ENCODE peak calls at places on chromosomes 13 and 19, in five cellular contexts. One of them, this sample, is unnamed.

GRCh38 chr19:10006335-10006708 is 4.0 kb downstream of the COL5A3 start:
- DNase-seq in RWPE1: no peak
- DNase-seq in tibial nerve: no peak
- DNase-seq in mucosa of descending colon: no peak
- DNase-seq in transverse colon: peak
- DNase-seq in this sample: no peak

GRCh38 chr19:30602661-30603322 is 230.6 kb downstream of the ZNF536 start:
- DNase-seq in RWPE1: no peak
- DNase-seq in tibial nerve: no peak
- DNase-seq in mucosa of descending colon: no peak
- DNase-seq in transverse colon: no peak
- DNase-seq in this sample: no peak

GRCh38 chr13:37369618-37370017 is 228.9 kb downstream of the POSTN start:
- DNase-seq in RWPE1: no peak
- DNase-seq in tibial nerve: no peak
- DNase-seq in mucosa of descending colon: no peak
- DNase-seq in transverse colon: no peak
- DNase-seq in this sample: no peak

GRCh38 chr13:23806874-23807522 is 82.2 kb downstream of the MIPEP start:
- DNase-seq in RWPE1: no peak
- DNase-seq in tibial nerve: no peak
- DNase-seq in mucosa of descending colon: no peak
- DNase-seq in transverse colon: no peak
- DNase-seq in this sample: no peak

GRCh38 chr13:69999875-70000274 is 107.8 kb upstream of the ATXN8OS start:
- DNase-seq in RWPE1: no peak
- DNase-seq in tibial nerve: no peak
- DNase-seq in mucosa of descending colon: no peak
- DNase-seq in transverse colon: no peak
- DNase-seq in this sample: no peak

GRCh38 chr13:43339843-43340550 is 316.6 kb downstream of the DNAJC15 start:
- DNase-seq in RWPE1: no peak
- DNase-seq in tibial nerve: no peak
- DNase-seq in mucosa of descending colon: no peak
- DNase-seq in transverse colon: no peak
- DNase-seq in this sample: no peak

GRCh38 chr19:38208571-38208970 is 15.5 kb downstream of the DPF1 start:
- DNase-seq in RWPE1: no peak
- DNase-seq in tibial nerve: no peak
- DNase-seq in mucosa of descending colon: no peak
- DNase-seq in transverse colon: no peak
- DNase-seq in this sample: no peak

GRCh38 chr19:15426485-15427349 is 7.9 kb upstream of the AKAP8L start:
- DNase-seq in RWPE1: no peak
- DNase-seq in tibial nerve: no peak
- DNase-seq in mucosa of descending colon: no peak
- DNase-seq in transverse colon: no peak
- DNase-seq in this sample: no peak

GRCh38 chr13:74062933-74063332 is 71.3 kb downstream of the KLF12 start:
- DNase-seq in RWPE1: no peak
- DNase-seq in tibial nerve: no peak
- DNase-seq in mucosa of descending colon: peak
- DNase-seq in transverse colon: peak
- DNase-seq in this sample: no peak

GRCh38 chr19:49423985-49424303 is 703 bp upstream of the PTH2 start:
- DNase-seq in RWPE1: no peak
- DNase-seq in tibial nerve: no peak
- DNase-seq in mucosa of descending colon: no peak
- DNase-seq in transverse colon: no peak
- DNase-seq in this sample: no peak

GRCh38 chr19:49421878-49422202 is 1.4 kb downstream of the PTH2 start:
- DNase-seq in RWPE1: no peak
- DNase-seq in tibial nerve: no peak
- DNase-seq in mucosa of descending colon: no peak
- DNase-seq in transverse colon: no peak
- DNase-seq in this sample: no peak

GRCh38 chr19:49423278-49423984 is at the start of gene PTH2:
- DNase-seq in RWPE1: no peak
- DNase-seq in tibial nerve: no peak
- DNase-seq in mucosa of descending colon: no peak
- DNase-seq in transverse colon: no peak
- DNase-seq in this sample: no peak

GRCh38 chr19:49421039-49421877 is 2.0 kb downstream of the PTH2 start:
- DNase-seq in RWPE1: peak
- DNase-seq in tibial nerve: no peak
- DNase-seq in mucosa of descending colon: no peak
- DNase-seq in transverse colon: peak
- DNase-seq in this sample: peak

DNA sequence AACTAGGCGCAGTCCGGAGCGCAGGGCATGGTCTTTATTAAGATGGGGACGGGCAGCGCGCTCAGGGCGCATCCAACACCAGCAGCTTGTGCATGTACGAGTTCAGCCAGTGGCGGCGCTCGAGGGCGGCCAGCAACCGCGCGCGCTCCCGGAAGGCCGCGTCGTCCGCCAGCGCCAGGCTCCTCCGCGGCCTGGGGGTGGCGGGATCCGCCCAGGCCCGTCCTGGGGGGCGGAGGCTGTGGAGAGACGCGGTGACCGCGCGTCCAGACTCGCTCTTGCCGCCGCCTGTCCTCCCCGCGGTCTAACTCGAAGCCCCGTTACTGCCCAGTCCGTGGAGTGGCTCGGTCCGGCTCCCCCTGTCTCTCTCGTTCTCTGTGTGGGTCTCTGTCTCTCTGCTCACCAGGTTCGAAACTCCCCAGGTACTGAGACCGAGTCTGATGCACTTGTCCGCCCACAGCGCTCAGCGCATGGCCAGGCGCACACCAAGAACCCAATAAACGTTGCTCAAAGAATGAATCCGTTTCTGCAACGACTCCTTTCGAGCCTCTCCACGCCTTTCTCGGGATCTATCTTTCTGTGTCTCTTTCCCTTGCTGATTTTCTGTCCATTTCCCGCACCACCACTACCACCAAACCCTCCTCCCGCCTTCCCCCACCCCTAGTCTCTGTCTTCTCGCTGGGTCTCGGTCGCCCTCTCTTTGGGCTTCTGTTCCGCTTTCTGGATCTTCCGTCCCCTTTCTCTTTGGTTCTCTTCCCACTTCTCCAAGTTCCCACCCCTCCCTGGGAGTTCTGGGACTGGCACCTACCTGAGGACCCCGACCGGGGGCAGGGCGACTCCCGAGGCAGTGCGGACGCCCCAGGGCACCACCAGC is 599 bp downstream of the PTH2 start:
- DNase-seq in RWPE1: no peak
- DNase-seq in tibial nerve: no peak
- DNase-seq in mucosa of descending colon: no peak
- DNase-seq in transverse colon: no peak
- DNase-seq in this sample: no peak
- TF ChIP-seq CTCF in RWPE1: peak
- TF ChIP-seq CTCF in tibial nerve: peak
- TF ChIP-seq CTCF in mucosa of descending colon: no peak
- TF ChIP-seq CTCF in transverse colon: peak
- TF ChIP-seq CTCF in this sample: peak

DNA sequence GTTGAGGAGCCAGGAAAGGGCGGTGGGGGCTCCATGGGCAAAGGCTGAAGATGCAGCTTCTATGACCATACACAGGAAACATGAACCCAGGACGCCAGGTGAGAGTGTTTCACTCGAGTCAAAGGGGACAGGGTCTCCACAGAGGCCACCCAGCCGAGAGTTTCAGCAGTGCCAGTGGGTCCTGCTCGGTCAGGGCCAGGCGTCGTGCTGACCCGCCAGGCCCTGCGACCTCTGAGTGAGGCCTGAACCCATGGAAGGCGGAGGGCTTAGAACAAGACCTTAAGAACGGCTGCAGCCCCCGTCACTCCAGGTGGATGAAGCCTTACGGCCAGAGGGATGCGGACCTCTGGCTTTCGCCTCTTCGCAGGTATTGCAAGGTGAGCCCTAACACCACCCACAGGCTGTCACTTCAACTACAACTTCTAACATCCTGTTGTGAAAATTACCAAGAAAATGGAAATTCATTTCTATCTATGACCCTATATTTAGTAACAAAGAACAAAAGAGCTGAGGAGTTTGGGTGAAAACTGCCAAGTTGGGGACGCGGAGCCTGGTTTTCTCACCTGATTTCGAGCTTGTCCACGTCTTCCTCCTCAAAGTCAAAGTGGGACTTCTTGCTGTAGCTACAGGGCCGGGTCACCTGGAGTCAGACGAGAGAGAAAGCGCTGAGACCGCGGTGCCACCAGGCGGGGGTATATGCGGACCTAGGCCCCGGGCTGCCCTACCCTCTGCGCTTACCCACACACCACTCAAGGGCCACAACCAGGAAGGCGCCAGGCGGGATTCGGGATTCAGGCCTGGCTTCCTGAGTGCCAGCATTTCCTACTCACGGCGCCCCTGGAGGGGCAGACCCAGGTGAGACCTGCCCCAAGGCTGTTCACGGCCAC is 50.1 kb upstream of the C13orf46 start:
- DNase-seq in RWPE1: no peak
- DNase-seq in tibial nerve: no peak
- DNase-seq in mucosa of descending colon: peak
- DNase-seq in transverse colon: no peak
- DNase-seq in this sample: no peak
- TF ChIP-seq CTCF in RWPE1: no peak
- TF ChIP-seq CTCF in tibial nerve: no peak
- TF ChIP-seq CTCF in mucosa of descending colon: no peak
- TF ChIP-seq CTCF in transverse colon: no peak
- TF ChIP-seq CTCF in this sample: no peak

GRCh38 chr19:57746580-57747471 is at the start of gene ZNF776:
- DNase-seq in RWPE1: peak
- DNase-seq in tibial nerve: peak
- DNase-seq in mucosa of descending colon: peak
- DNase-seq in transverse colon: peak
- DNase-seq in this sample: peak
- TF ChIP-seq CTCF in RWPE1: no peak
- TF ChIP-seq CTCF in tibial nerve: no peak
- TF ChIP-seq CTCF in mucosa of descending colon: no peak
- TF ChIP-seq CTCF in transverse colon: peak
- TF ChIP-seq CTCF in this sample: no peak

GRCh38 chr13:102724923-102725322 is 30.1 kb upstream of the METTL21C start:
- DNase-seq in RWPE1: peak
- DNase-seq in tibial nerve: no peak
- DNase-seq in mucosa of descending colon: no peak
- DNase-seq in transverse colon: no peak
- DNase-seq in this sample: no peak

GRCh38 chr13:102721800-102722231 is 27.0 kb upstream of the METTL21C start:
- DNase-seq in RWPE1: no peak
- DNase-seq in tibial nerve: no peak
- DNase-seq in mucosa of descending colon: no peak
- DNase-seq in transverse colon: no peak
- DNase-seq in this sample: no peak

GRCh38 chr13:102729560-102730275 is 34.9 kb upstream of the METTL21C start:
- DNase-seq in RWPE1: peak
- DNase-seq in tibial nerve: no peak
- DNase-seq in mucosa of descending colon: no peak
- DNase-seq in transverse colon: no peak
- DNase-seq in this sample: no peak

GRCh38 chr13:102726430-102726829 is 31.6 kb upstream of the METTL21C start:
- DNase-seq in RWPE1: peak
- DNase-seq in tibial nerve: no peak
- DNase-seq in mucosa of descending colon: no peak
- DNase-seq in transverse colon: no peak
- DNase-seq in this sample: no peak
- TF ChIP-seq CTCF in RWPE1: no peak
- TF ChIP-seq CTCF in tibial nerve: no peak
- TF ChIP-seq CTCF in mucosa of descending colon: no peak
- TF ChIP-seq CTCF in transverse colon: no peak
- TF ChIP-seq CTCF in this sample: no peak

This sample was measured in progenitor cell of endocrine pancreas.